ENCODE peak calls at places on chromosome 6, in seven cellular contexts. R is fibroblast of pulmonary artery; A is CD8-positive, alpha-beta memory T cell; Y is kidney tubule cell; W is ureter; T is CD4-positive, alpha-beta memory T cell; G is stimulated activated CD4-positive, alpha-beta T cell treated with anti-CD3 and anti-CD28 coated beads, Interleukin-12 subunit alpha, Interleukin-12 subunit beta, amount 100 ng/mL, for 48 hours. P is an unnamed sample.

GRCh38 chr6:3363296-3364025 is 93.4 kb downstream of the SLC22A23 start:
- DNase-seq in A (no peak), T (no peak), Y (peak), R (no peak), W (peak), G (no peak), P (no peak)

GRCh38 chr6:150638765-150639164 is 39.1 kb downstream of the PLEKHG1 start:
- DNase-seq in R (no peak), A (no peak), T (no peak), Y (no peak), W (no peak), G (no peak), P (no peak)

GRCh38 chr6:136470044-136470443 is 80.2 kb downstream of the MAP7 start:
- DNase-seq in R (no peak), G (no peak), T (no peak), A (no peak), Y (no peak), W (no peak), P (no peak)

GRCh38 chr6:105067329-105067728 is 110.4 kb downstream of the LIN28B start:
- DNase-seq in W (no peak), A (no peak), G (no peak), T (no peak), Y (no peak), R (no peak), P (no peak)

GRCh38 chr6:92196320-92196719 is 1223.0 kb downstream of the EPHA7 start:
- DNase-seq in A (no peak), T (no peak), G (no peak), Y (no peak), R (no peak), W (no peak), P (no peak)

GRCh38 chr6:56752534-56752933 is 109.8 kb upstream of the DST start:
- DNase-seq in A (no peak), Y (no peak), T (no peak), R (no peak), G (no peak), W (no peak), P (no peak)

GRCh38 chr6:16335176-16335575 is 96.8 kb downstream of the GMPR start:
- DNase-seq in Y (no peak), T (no peak), A (no peak), W (no peak), G (no peak), R (no peak), P (no peak)

GRCh38 chr6:163193326-163193725 is 221.2 kb upstream of the QKI start:
- DNase-seq in T (no peak), R (no peak), A (no peak), Y (no peak), G (no peak), W (no peak), P (no peak)

GRCh38 chr6:110475255-110475654 is 1.2 kb downstream of the SLC22A16 start:
- DNase-seq in Y (no peak), R (peak), T (no peak), A (no peak), G (no peak), W (no peak), P (no peak)